ENCODE peak calls at places on chromosomes 4 and X, in ten cellular contexts. One of them, this sample, is unnamed.
A peak's percentile ranks its signal among the peaks of the same experiment; 100 is the strongest.

GRCh38 chrX:51407520-51408409 is 75.1 kb downstream of the NUDT10 start:
- DNase-seq in GM03348: no peak
- DNase-seq in nucleus accumbens: no peak
- DNase-seq in SW 1271: no peak
- DNase-seq in lung microvascular endothelial cell: no peak
- DNase-seq in T47D: no peak
- DNase-seq in omental fat pad: no peak
- DNase-seq in A172: no peak
- DNase-seq in EL: no peak
- DNase-seq in fibroblast of the aortic adventitia: no peak
- DNase-seq in this sample: no peak

GRCh38 chr4:76969493-76969892 is 19.9 kb downstream of the SEPTIN11 start:
- DNase-seq in fibroblast of the aortic adventitia: no peak
- DNase-seq in omental fat pad: no peak
- DNase-seq in A172: no peak
- DNase-seq in T47D: no peak
- DNase-seq in EL: no peak
- DNase-seq in SW 1271: no peak
- DNase-seq in nucleus accumbens: no peak
- DNase-seq in lung microvascular endothelial cell: no peak
- DNase-seq in GM03348: no peak
- DNase-seq in this sample: no peak

GRCh38 chrX:153900806-153901752 is 3.4 kb upstream of the AVPR2 start:
- DNase-seq in lung microvascular endothelial cell: peak; percentile 41
- DNase-seq in nucleus accumbens: no peak
- DNase-seq in EL: peak; percentile 93
- DNase-seq in A172: peak; percentile 94
- DNase-seq in SW 1271: peak; percentile 60
- DNase-seq in fibroblast of the aortic adventitia: peak; percentile 75
- DNase-seq in omental fat pad: no peak
- DNase-seq in T47D: peak; percentile 45
- DNase-seq in GM03348: peak; percentile 87
- DNase-seq in this sample: peak; percentile 86

GRCh38 chrX:11159149-11159548 is 48.0 kb downstream of the HCCS start:
- DNase-seq in A172: no peak
- DNase-seq in EL: no peak
- DNase-seq in T47D: no peak
- DNase-seq in omental fat pad: no peak
- DNase-seq in SW 1271: no peak
- DNase-seq in lung microvascular endothelial cell: no peak
- DNase-seq in nucleus accumbens: no peak
- DNase-seq in fibroblast of the aortic adventitia: no peak
- DNase-seq in GM03348: no peak
- DNase-seq in this sample: no peak

GRCh38 chr4:155072417-155072816 is 136.0 kb upstream of the NPY2R start:
- DNase-seq in lung microvascular endothelial cell: no peak
- DNase-seq in nucleus accumbens: no peak
- DNase-seq in fibroblast of the aortic adventitia: no peak
- DNase-seq in EL: no peak
- DNase-seq in A172: no peak
- DNase-seq in omental fat pad: no peak
- DNase-seq in GM03348: no peak
- DNase-seq in SW 1271: no peak
- DNase-seq in T47D: no peak
- DNase-seq in this sample: no peak

GRCh38 chr4:3243066-3243775 is 5.7 kb upstream of the MSANTD1 start:
- DNase-seq in SW 1271: no peak
- DNase-seq in fibroblast of the aortic adventitia: no peak
- DNase-seq in T47D: no peak
- DNase-seq in A172: no peak
- DNase-seq in nucleus accumbens: no peak
- DNase-seq in EL: no peak
- DNase-seq in omental fat pad: no peak
- DNase-seq in GM03348: no peak
- DNase-seq in lung microvascular endothelial cell: no peak
- DNase-seq in this sample: no peak

GRCh38 chrX:68175569-68175968 is 257.7 kb downstream of the OPHN1 start:
- DNase-seq in lung microvascular endothelial cell: peak; percentile 12
- DNase-seq in fibroblast of the aortic adventitia: peak; percentile 69
- DNase-seq in omental fat pad: no peak
- DNase-seq in GM03348: peak; percentile 31
- DNase-seq in T47D: no peak
- DNase-seq in SW 1271: no peak
- DNase-seq in A172: no peak
- DNase-seq in nucleus accumbens: no peak
- DNase-seq in EL: peak; percentile 29
- DNase-seq in this sample: no peak

GRCh38 chrX:130110379-130111219 is at the start of gene ELF4:
- DNase-seq in A172: no peak
- DNase-seq in T47D: peak; percentile 51
- DNase-seq in lung microvascular endothelial cell: peak; percentile 61
- DNase-seq in GM03348: peak; percentile 84
- DNase-seq in nucleus accumbens: peak; percentile 20
- DNase-seq in SW 1271: peak; percentile 21
- DNase-seq in omental fat pad: no peak
- DNase-seq in EL: peak; percentile 66
- DNase-seq in fibroblast of the aortic adventitia: peak; percentile 57
- DNase-seq in this sample: peak; percentile 74

GRCh38 chrX:121062289-121062688 is 14.9 kb downstream of the GLUD2 start:
- DNase-seq in T47D: no peak
- DNase-seq in fibroblast of the aortic adventitia: no peak
- DNase-seq in A172: no peak
- DNase-seq in SW 1271: no peak
- DNase-seq in EL: no peak
- DNase-seq in GM03348: no peak
- DNase-seq in omental fat pad: no peak
- DNase-seq in nucleus accumbens: no peak
- DNase-seq in lung microvascular endothelial cell: no peak
- DNase-seq in this sample: no peak

GRCh38 chrX:9285342-9285771 is 179.5 kb upstream of the TBL1X start:
- DNase-seq in fibroblast of the aortic adventitia: no peak
- DNase-seq in lung microvascular endothelial cell: peak; percentile 47
- DNase-seq in SW 1271: no peak
- DNase-seq in nucleus accumbens: no peak
- DNase-seq in GM03348: no peak
- DNase-seq in EL: no peak
- DNase-seq in omental fat pad: no peak
- DNase-seq in A172: no peak
- DNase-seq in T47D: no peak
- DNase-seq in this sample: no peak

GRCh38 chr4:139488442-139488841 is 34.5 kb downstream of the RAB33B start:
- DNase-seq in GM03348: no peak
- DNase-seq in omental fat pad: no peak
- DNase-seq in EL: no peak
- DNase-seq in lung microvascular endothelial cell: no peak
- DNase-seq in fibroblast of the aortic adventitia: no peak
- DNase-seq in SW 1271: no peak
- DNase-seq in T47D: no peak
- DNase-seq in A172: no peak
- DNase-seq in nucleus accumbens: no peak
- DNase-seq in this sample: no peak

GRCh38 chr4:16603178-16603577 is 295.3 kb downstream of the LDB2 start:
- DNase-seq in A172: no peak
- DNase-seq in GM03348: no peak
- DNase-seq in EL: no peak
- DNase-seq in fibroblast of the aortic adventitia: no peak
- DNase-seq in T47D: no peak
- DNase-seq in nucleus accumbens: no peak
- DNase-seq in lung microvascular endothelial cell: no peak
- DNase-seq in omental fat pad: no peak
- DNase-seq in SW 1271: no peak
- DNase-seq in this sample: no peak

GRCh38 chr4:14857475-14857874 is 144.8 kb upstream of the CPEB2 start:
- DNase-seq in A172: no peak
- DNase-seq in omental fat pad: no peak
- DNase-seq in GM03348: no peak
- DNase-seq in nucleus accumbens: no peak
- DNase-seq in SW 1271: no peak
- DNase-seq in lung microvascular endothelial cell: peak; percentile 56
- DNase-seq in fibroblast of the aortic adventitia: no peak
- DNase-seq in EL: no peak
- DNase-seq in T47D: no peak
- DNase-seq in this sample: no peak

GRCh38 chrX:15359701-15360100 is 24.4 kb upstream of the PIGA start:
- DNase-seq in fibroblast of the aortic adventitia: peak; percentile 55
- DNase-seq in T47D: no peak
- DNase-seq in A172: no peak
- DNase-seq in nucleus accumbens: no peak
- DNase-seq in lung microvascular endothelial cell: no peak
- DNase-seq in SW 1271: no peak
- DNase-seq in EL: no peak
- DNase-seq in omental fat pad: no peak
- DNase-seq in GM03348: no peak
- DNase-seq in this sample: no peak

GRCh38 chrX:1153940-1154339 is 58.5 kb downstream of the CRLF2 start:
- DNase-seq in omental fat pad: no peak
- DNase-seq in EL: peak; percentile 48
- DNase-seq in nucleus accumbens: no peak
- DNase-seq in T47D: no peak
- DNase-seq in lung microvascular endothelial cell: no peak
- DNase-seq in GM03348: no peak
- DNase-seq in A172: peak; percentile 69
- DNase-seq in SW 1271: no peak
- DNase-seq in fibroblast of the aortic adventitia: no peak
- DNase-seq in this sample: no peak

GRCh38 chr4:37685211-37685725 is 908 bp downstream of the RELL1 start:
- DNase-seq in T47D: no peak
- DNase-seq in lung microvascular endothelial cell: peak; percentile 55
- DNase-seq in SW 1271: peak; percentile 64
- DNase-seq in EL: peak; percentile 63
- DNase-seq in A172: peak; percentile 40
- DNase-seq in fibroblast of the aortic adventitia: peak; percentile 67
- DNase-seq in omental fat pad: no peak
- DNase-seq in GM03348: peak; percentile 49
- DNase-seq in nucleus accumbens: no peak
- DNase-seq in this sample: no peak

GRCh38 chr4:88809561-88810219 is 112.1 kb upstream of the NAP1L5 start:
- DNase-seq in lung microvascular endothelial cell: no peak
- DNase-seq in T47D: no peak
- DNase-seq in nucleus accumbens: no peak
- DNase-seq in omental fat pad: no peak
- DNase-seq in GM03348: no peak
- DNase-seq in A172: no peak
- DNase-seq in EL: no peak
- DNase-seq in SW 1271: no peak
- DNase-seq in fibroblast of the aortic adventitia: peak; percentile 43
- DNase-seq in this sample: no peak

GRCh38 chr4:169251291-169252235 is 19.2 kb downstream of the SH3RF1 start:
- DNase-seq in EL: peak; percentile 56
- DNase-seq in GM03348: no peak
- DNase-seq in SW 1271: peak; percentile 29
- DNase-seq in T47D: no peak
- DNase-seq in omental fat pad: no peak
- DNase-seq in lung microvascular endothelial cell: peak; percentile 54
- DNase-seq in nucleus accumbens: no peak
- DNase-seq in fibroblast of the aortic adventitia: no peak
- DNase-seq in A172: peak; percentile 71
- DNase-seq in this sample: no peak

GRCh38 chr4:152032722-152033131 is 271.9 kb upstream of the GATB start:
- DNase-seq in nucleus accumbens: no peak
- DNase-seq in fibroblast of the aortic adventitia: peak; percentile 95
- DNase-seq in omental fat pad: no peak
- DNase-seq in A172: no peak
- DNase-seq in SW 1271: no peak
- DNase-seq in GM03348: peak; percentile 78
- DNase-seq in EL: peak; percentile 57
- DNase-seq in T47D: no peak
- DNase-seq in lung microvascular endothelial cell: no peak
- DNase-seq in this sample: no peak